ENCODE peak calls at places on chromosomes 13 and 19, in eight cellular contexts. A, R, B, J, O, U, Z and F are unnamed samples.
A peak's percentile ranks its signal among the peaks of the same experiment; 100 is the strongest.

GRCh38 chr13:27005556-27005955 is 166.1 kb downstream of the USP12 start:
- DNase-seq in A (peak; percentile 8), R (peak; percentile 65), B (no peak), J (no peak), O (no peak), U (no peak), Z (no peak), F (peak; percentile 23)

GRCh38 chr19:8526345-8527062 is 12.5 kb upstream of the ZNF414 start:
- DNase-seq in A (peak; percentile 90), R (peak; percentile 66), B (peak; percentile 82), J (no peak), O (peak; percentile 90), U (no peak), Z (no peak), F (peak; percentile 85)

GRCh38 chr19:45446944-45447343 is 20.9 kb upstream of the FOSB start:
- DNase-seq in A (no peak), R (no peak), B (no peak), J (no peak), O (no peak), U (no peak), Z (no peak), F (no peak)

GRCh38 chr13:98190889-98191444 is 13.9 kb upstream of the RNF113B start:
- DNase-seq in A (no peak), R (no peak), B (no peak), J (no peak), O (no peak), U (no peak), Z (no peak), F (no peak)

GRCh38 chr19:40337107-40337506 is 11.1 kb downstream of the C19orf47 start:
- DNase-seq in A (no peak), R (no peak), B (no peak), J (no peak), O (no peak), U (no peak), Z (no peak), F (no peak)

GRCh38 chr19:2475018-2475701 is 767 bp upstream of the GADD45B start:
- DNase-seq in A (peak; percentile 67), R (no peak), B (no peak), J (peak; percentile 75), O (no peak), U (peak; percentile 69), Z (peak; percentile 64), F (peak; percentile 63)

GRCh38 chr13:111642156-111642767 is 321.8 kb downstream of the TEX29 start:
- DNase-seq in A (no peak), R (no peak), B (no peak), J (no peak), O (no peak), U (no peak), Z (no peak), F (no peak)

GRCh38 chr13:80361883-80362327 is 21.0 kb upstream of the SPRY2 start:
- DNase-seq in A (no peak), R (peak; percentile 13), B (no peak), J (no peak), O (no peak), U (no peak), Z (no peak), F (peak; percentile 57)

GRCh38 chr13:106072014-106072413 is 463.4 kb downstream of the EFNB2 start:
- DNase-seq in A (no peak), R (no peak), B (no peak), J (no peak), O (no peak), U (no peak), Z (no peak), F (no peak)

GRCh38 chr13:59734393-59734792 is 429.3 kb downstream of the DIAPH3 start:
- DNase-seq in A (no peak), R (no peak), B (no peak), J (no peak), O (no peak), U (peak; percentile 2), Z (no peak), F (no peak)

GRCh38 chr19:41531438-41532311 is 44.3 kb upstream of the CEACAM21 start:
- DNase-seq in A (peak; percentile 51), R (no peak), B (no peak), J (peak; percentile 18), O (no peak), U (peak; percentile 93), Z (peak; percentile 85), F (no peak)

GRCh38 chr19:20776083-20777076 is at the start of gene ZNF66:
- DNase-seq in A (peak; percentile 97), R (peak; percentile 97), B (peak; percentile 93), J (no peak), O (peak; percentile 95), U (peak; percentile 94), Z (peak; percentile 93), F (peak; percentile 99)

GRCh38 chr19:35178701-35179100 is 24.2 kb downstream of the FXYD5 start:
- DNase-seq in A (no peak), R (no peak), B (no peak), J (no peak), O (no peak), U (no peak), Z (no peak), F (no peak)

GRCh38 chr19:44925114-44925891 is 10.9 kb downstream of the APOC1 start:
- DNase-seq in A (peak; percentile 70), R (no peak), B (no peak), J (no peak), O (no peak), U (no peak), Z (no peak), F (no peak)

GRCh38 chr19:47509973-47510372 is 4.9 kb downstream of the NAPA start:
- DNase-seq in A (peak; percentile 47), R (no peak), B (no peak), J (no peak), O (no peak), U (no peak), Z (no peak), F (peak; percentile 45)

GRCh38 chr19:19866599-19867248 is 1.0 kb downstream of the ZNF253 start:
- DNase-seq in A (no peak), R (peak; percentile 25), B (no peak), J (no peak), O (peak; percentile 35), U (peak; percentile 45), Z (peak; percentile 61), F (peak; percentile 13)

GRCh38 chr19:33715462-33715861 is 81.2 kb upstream of the KCTD15 start:
- DNase-seq in A (no peak), R (no peak), B (no peak), J (no peak), O (no peak), U (no peak), Z (no peak), F (peak; percentile 25)

GRCh38 chr19:16025108-16026101 is 50.9 kb upstream of the TPM4 start:
- DNase-seq in A (no peak), R (no peak), B (no peak), J (peak; percentile 42), O (no peak), U (no peak), Z (no peak), F (peak; percentile 38)

GRCh38 chr13:47908200-47908902 is 92.7 kb downstream of the SUCLA2 start:
- DNase-seq in A (no peak), R (no peak), B (peak; percentile 26), J (no peak), O (no peak), U (no peak), Z (no peak), F (no peak)

GRCh38 chr13:105655046-105655445 is 880.4 kb downstream of the EFNB2 start:
- DNase-seq in A (no peak), R (no peak), B (peak; percentile 76), J (no peak), O (no peak), U (no peak), Z (no peak), F (no peak)

GRCh38 chr13:113903361-113903760 is 39.5 kb upstream of the GAS6 start:
- DNase-seq in A (no peak), R (no peak), B (no peak), J (no peak), O (no peak), U (no peak), Z (no peak), F (no peak)

GRCh38 chr13:99721606-99722384 is 220.5 kb downstream of the TM9SF2 start:
- DNase-seq in A (no peak), R (no peak), B (no peak), J (no peak), O (no peak), U (no peak), Z (no peak), F (no peak)

GRCh38 chr13:76225815-76226489 is 589.8 kb downstream of the LMO7 start:
- DNase-seq in A (no peak), R (no peak), B (peak; percentile 8), J (no peak), O (no peak), U (no peak), Z (no peak), F (no peak)

GRCh38 chr13:41562541-41563178 is 105.3 kb downstream of the RGCC start:
- DNase-seq in A (no peak), R (no peak), B (no peak), J (no peak), O (no peak), U (no peak), Z (no peak), F (no peak)